ENCODE peak calls at places on chromosomes 12 and 14, in eight cellular contexts. Y, U, X, C, J, Z, B and T are unnamed samples. For H3K4me1 and H3K36me3, the result is how much of the 10 kb centered on the place peaks cover.

GRCh38 chr14:88630565-88630964 is 67.7 kb downstream of the ZC3H14 start:
- DNase-seq in Y (no peak), U (no peak), X (no peak), C (no peak), J (peak), Z (no peak), B (no peak), T (no peak)

GRCh38 chr12:130761537-130762318 is 45.6 kb upstream of the RIMBP2 start:
- DNase-seq in Y (peak), U (no peak), X (no peak), C (no peak), J (peak), Z (peak), B (peak), T (no peak)

GRCh38 chr12:108324678-108325358 is 14.3 kb downstream of the CMKLR1 start:
- DNase-seq in Y (no peak), U (no peak), X (no peak), C (no peak), J (no peak), Z (no peak), B (no peak), T (no peak)

GRCh38 chr12:101086490-101086889 is 123.5 kb downstream of the SLC5A8 start:
- DNase-seq in Y (no peak), U (no peak), X (no peak), C (no peak), J (peak), Z (no peak), B (peak), T (no peak)

GRCh38 chr12:71999795-72000194 is 61.1 kb downstream of the TPH2 start:
- DNase-seq in Y (no peak), U (no peak), X (no peak), C (no peak), J (no peak), Z (no peak), B (no peak), T (no peak)

GRCh38 chr14:50045039-50045711 is 71.2 kb downstream of the VCPKMT start:
- DNase-seq in Y (peak), U (peak), X (peak), C (peak), J (peak), Z (no peak), B (no peak), T (no peak)

GRCh38 chr14:103723176-103724081 is 7.8 kb downstream of the ZFYVE21 start:
- DNase-seq in Y (no peak), U (no peak), X (no peak), C (peak), J (no peak), Z (no peak), B (no peak), T (no peak)

GRCh38 chr12:39102474-39103209 is 197.3 kb upstream of the CPNE8 start:
- DNase-seq in Y (no peak), U (no peak), X (no peak), C (no peak), J (peak), Z (no peak), B (no peak), T (peak)

GRCh38 chr14:55349565-55349964 is 62.1 kb downstream of the ATG14 start:
- DNase-seq in Y (no peak), U (no peak), X (no peak), C (no peak), J (no peak), Z (no peak), B (no peak), T (no peak)

GRCh38 chr12:124162151-124163110 is 132.5 kb upstream of the RFLNA start:
- DNase-seq in Y (no peak), U (no peak), X (no peak), C (no peak), J (no peak), Z (peak), B (no peak), T (no peak)

GRCh38 chr14:94654071-94654974 is 42.1 kb downstream of the SERPINA3 start:
- DNase-seq in Y (no peak), U (no peak), X (no peak), C (no peak), J (peak), Z (no peak), B (no peak), T (no peak)

GRCh38 chr12:87332987-87333761 is 696.0 kb downstream of the C12orf50 start:
- DNase-seq in Y (no peak), U (no peak), X (no peak), C (no peak), J (no peak), Z (no peak), B (no peak), T (peak)

GRCh38 chr12:78229491-78230209 is 399.0 kb downstream of the NAV3 start:
- DNase-seq in Y (no peak), U (no peak), X (no peak), C (no peak), J (peak), Z (peak), B (peak), T (peak)

GRCh38 chr14:64294672-64295413 is 672 bp upstream of the ESR2 start:
- DNase-seq in Y (peak), U (no peak), X (peak), C (peak), J (peak), Z (peak), B (peak), T (peak)

GRCh38 chr14:105999361-106000028 is 473.1 kb downstream of the TMEM121 start:
- DNase-seq in Y (peak), U (no peak), X (no peak), C (no peak), J (no peak), Z (peak), B (peak), T (peak)

GRCh38 chr12:59372971-59373370 is 222.9 kb upstream of the SLC16A7 start:
- DNase-seq in Y (no peak), U (no peak), X (no peak), C (no peak), J (peak), Z (peak), B (peak), T (no peak)

GRCh38 chr12:127401005-127401404 is 866.0 kb upstream of the TMEM132C start:
- DNase-seq in Y (no peak), U (no peak), X (no peak), C (no peak), J (no peak), Z (no peak), B (no peak), T (no peak)

GRCh38 chr12:31590730-31591307 is at the start of gene DENND5B:
- DNase-seq in Y (peak), U (no peak), X (no peak), C (peak), J (peak), Z (no peak), B (peak), T (peak)

GRCh38 chr12:128083132-128083729 is 183.7 kb upstream of the TMEM132C start:
- DNase-seq in Y (no peak), U (no peak), X (no peak), C (no peak), J (no peak), Z (no peak), B (no peak), T (no peak)

GRCh38 chr12:14948672-14949071 is 10.3 kb upstream of the ERP27 start:
- DNase-seq in Y (peak), U (peak), X (peak), C (no peak), J (peak), Z (no peak), B (peak), T (no peak)

GRCh38 chr12:95674088-95674595 is 116.4 kb downstream of the NTN4 start:
- DNase-seq in Y (no peak), U (no peak), X (no peak), C (no peak), J (no peak), Z (no peak), B (no peak), T (no peak)

GRCh38 chr12:6767592-6768384 is 1.6 kb downstream of the PTMS start:
- DNase-seq in Y (no peak), U (no peak), X (no peak), C (peak), J (peak), Z (no peak), B (peak), T (peak)

GRCh38 chr12:24860546-24860945 is 88.4 kb downstream of the BCAT1 start:
- DNase-seq in Y (no peak), U (no peak), X (no peak), C (no peak), J (no peak), Z (no peak), B (no peak), T (peak)

GRCh38 chr14:95981939-95982338 is 57.2 kb upstream of the C14orf132 start:
- DNase-seq in Y (no peak), U (no peak), X (no peak), C (no peak), J (no peak), Z (no peak), B (peak), T (no peak)

GRCh38 chr12:62724285-62724684 is 210.7 kb downstream of the PPM1H start:
- DNase-seq in Y (no peak), U (no peak), X (no peak), C (no peak), J (no peak), Z (no peak), B (no peak), T (peak)

GRCh38 chr14:87076146-87076545 is 916.8 kb downstream of the GALC start:
- DNase-seq in Y (no peak), U (no peak), X (no peak), C (no peak), J (no peak), Z (no peak), B (peak), T (no peak)

GRCh38 chr14:66401447-66402095 is 84.6 kb upstream of the CCDC196 start:
- DNase-seq in Y (no peak), U (no peak), X (no peak), C (no peak), J (peak), Z (no peak), B (no peak), T (peak)

GRCh38 chr14:95222870-95223398 is 65.6 kb upstream of the DICER1 start:
- DNase-seq in Y (no peak), U (no peak), X (no peak), C (no peak), J (peak), Z (no peak), B (no peak), T (no peak)

GRCh38 chr14:76695263-76695920 is 65.9 kb upstream of the VASH1 start:
- DNase-seq in Y (no peak), U (no peak), X (no peak), C (no peak), J (no peak), Z (no peak), B (no peak), T (no peak)

GRCh38 chr12:4134833-4135597 is 138.5 kb upstream of the CCND2 start:
- DNase-seq in Y (no peak), U (no peak), X (no peak), C (no peak), J (no peak), Z (no peak), B (peak), T (no peak)
- H3K4me1 ChIP-seq in Y (under half), U (under half), X (under half), C (under half), J (under half), Z (under half), B (under half), T (under half)

DNA sequence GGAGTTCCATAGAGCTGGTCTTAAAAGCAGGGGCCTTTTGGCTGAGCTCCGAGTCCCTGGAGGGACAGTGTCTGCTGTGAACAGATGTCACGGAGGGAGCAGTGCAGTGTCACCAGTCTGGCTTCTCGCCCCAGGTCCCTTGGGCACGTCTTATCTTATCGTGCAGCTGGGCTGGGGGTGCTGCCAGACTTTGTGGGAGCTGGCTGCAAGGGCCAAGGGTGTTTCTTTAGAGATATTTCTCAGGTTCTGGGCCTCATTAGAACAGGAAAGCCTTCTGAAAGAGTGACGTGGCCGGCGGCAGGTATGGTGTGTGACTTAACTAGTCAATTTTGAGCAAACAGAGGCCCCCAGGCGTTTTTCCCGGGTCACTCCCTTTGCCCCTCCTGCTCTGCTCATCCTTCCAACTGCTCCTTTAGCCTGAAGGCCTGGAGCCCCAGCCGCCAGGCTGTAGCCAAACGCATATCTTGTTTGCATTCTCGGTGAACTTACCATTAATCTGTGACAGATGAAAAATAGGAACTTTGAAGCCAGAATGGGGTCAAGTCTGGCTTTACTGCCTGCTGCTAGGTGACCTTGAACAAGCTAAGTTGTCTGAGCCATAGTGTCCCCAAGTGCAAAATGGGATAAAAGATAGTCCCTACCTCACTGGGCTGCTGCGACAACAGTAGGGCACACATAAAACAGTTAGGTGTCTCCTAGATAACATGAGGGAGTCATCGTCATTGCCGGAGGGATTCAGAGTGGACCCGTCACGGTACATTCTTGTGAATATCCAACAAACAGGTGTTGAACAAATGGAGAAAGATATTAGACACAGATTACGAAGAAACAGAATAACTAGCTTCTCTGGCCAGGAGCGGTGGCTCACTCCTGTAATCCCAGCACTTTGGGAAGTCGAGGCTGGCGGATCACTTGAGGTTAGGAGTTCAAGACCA is 71.4 kb downstream of the NINJ2 start:
- DNase-seq in Y (no peak), U (no peak), X (no peak), C (no peak), J (no peak), Z (no peak), B (no peak), T (no peak)
- H3K4me3 ChIP-seq in Y (no peak), U (no peak), X (no peak), C (no peak), J (no peak), Z (no peak), B (no peak), T (no peak)

GRCh38 chr12:2488596-2488995 is 306.2 kb upstream of the FKBP4 start:
- DNase-seq in Y (no peak), U (no peak), X (no peak), C (no peak), J (no peak), Z (no peak), B (no peak), T (no peak)
- H3K36me3 ChIP-seq in Y (under half), U (under half), X (under half), C (under half), J (under half), Z (under half), B (under half), T (under half)

GRCh38 chr12:104586325-104587048 is 129.7 kb downstream of the CHST11 start:
- DNase-seq in Y (no peak), U (no peak), X (no peak), C (no peak), J (no peak), Z (no peak), B (no peak), T (no peak)
- H3K4me1 ChIP-seq in Y (under half), U (under half), X (under half), C (under half), J (under half), Z (under half), B (under half), T (under half)

GRCh38 chr12:114403044-114403689 is 2.8 kb downstream of the TBX5 start:
- DNase-seq in Y (no peak), U (no peak), X (no peak), C (no peak), J (peak), Z (no peak), B (peak), T (peak)
- H3K4me3 ChIP-seq in Y (no peak), U (no peak), X (peak), C (no peak), J (peak), Z (no peak), B (peak), T (peak)

DNA sequence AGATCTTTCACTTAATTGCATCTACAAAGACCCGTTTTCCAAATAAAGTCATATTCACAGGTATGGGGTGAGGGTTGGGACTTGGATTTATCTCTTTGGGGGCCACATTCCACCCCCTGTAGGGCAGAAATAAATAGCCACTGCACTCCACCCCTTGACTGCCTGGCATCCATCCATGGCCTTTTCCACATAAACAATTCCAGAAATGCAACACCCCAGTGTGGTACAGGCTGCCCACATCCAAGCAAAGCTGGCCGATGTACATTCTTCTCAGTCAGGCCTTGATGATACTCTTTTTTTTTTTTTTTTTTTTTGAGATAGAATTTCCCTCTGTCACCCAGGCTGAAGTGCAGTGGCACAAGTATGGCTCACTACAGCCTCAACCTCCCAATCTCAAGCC is 12.9 kb downstream of the DGLUCY start:
- DNase-seq in Y (no peak), U (no peak), X (no peak), C (no peak), J (no peak), Z (no peak), B (no peak), T (no peak)
- H3K36me3 ChIP-seq in Y (under half), U (under half), X (under half), C (under half), J (under half), Z (under half), B (under half), T (under half)

GRCh38 chr12:121992059-121992879 is 29.4 kb upstream of the BCL7A start:
- DNase-seq in Y (no peak), U (no peak), X (no peak), C (no peak), J (peak), Z (no peak), B (no peak), T (no peak)
- H3K4me1 ChIP-seq in Y (under half), U (under half), X (under half), C (under half), J (under half), Z (under half), B (under half), T (under half)

DNA sequence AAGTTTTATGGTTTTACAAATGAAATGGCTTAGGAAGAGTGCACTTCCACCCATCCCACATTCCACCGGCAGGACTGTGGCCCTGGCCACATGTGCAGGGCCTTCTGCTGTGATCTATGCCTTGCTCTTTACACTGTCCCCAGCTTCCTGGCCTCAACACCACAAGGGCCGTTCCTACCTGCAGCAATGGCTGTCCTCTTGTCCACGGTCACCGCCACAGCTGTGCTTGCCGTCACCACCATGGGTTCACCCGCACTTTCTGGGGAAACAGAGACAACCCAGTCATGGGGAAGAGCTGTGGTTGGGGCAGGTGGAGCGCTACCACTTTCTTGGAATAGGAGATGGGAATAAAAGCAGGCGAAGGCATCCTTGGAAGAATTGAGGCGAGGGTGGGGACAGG is 20.2 kb downstream of the LRTM2 start:
- DNase-seq in Y (no peak), U (no peak), X (no peak), C (no peak), J (no peak), Z (no peak), B (no peak), T (no peak)
- H3K4me3 ChIP-seq in Y (no peak), U (no peak), X (no peak), C (no peak), J (no peak), Z (no peak), B (no peak), T (no peak)

DNA sequence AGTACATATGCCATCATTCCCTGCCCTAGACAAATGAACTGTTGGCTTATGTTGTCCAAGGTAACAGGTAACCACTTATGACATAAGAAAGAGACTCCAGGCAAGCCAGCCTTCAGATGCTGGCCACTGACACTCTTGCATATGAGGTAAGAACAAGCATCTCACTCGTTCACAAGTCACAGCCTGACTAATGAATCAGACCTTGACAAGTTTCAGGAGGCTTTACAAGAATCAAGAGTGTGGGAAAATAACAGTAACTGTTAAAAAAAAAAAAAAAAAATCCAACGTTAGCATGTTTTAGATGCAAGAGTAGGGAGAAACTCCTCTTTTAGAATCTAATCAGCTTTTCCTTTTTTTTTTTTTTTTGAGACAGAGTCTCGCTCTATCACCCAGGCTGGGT is 40.7 kb downstream of the ZFYVE1 start:
- DNase-seq in Y (no peak), U (no peak), X (no peak), C (no peak), J (no peak), Z (no peak), B (no peak), T (no peak)
- H3K36me3 ChIP-seq in Y (under half), U (under half), X (under half), C (under half), J (under half), Z (under half), B (under half), T (under half)

GRCh38 chr12:121128908-121129704 is 3.6 kb upstream of the P2RX7 start:
- DNase-seq in Y (peak), U (peak), X (peak), C (peak), J (peak), Z (no peak), B (peak), T (peak)
- H3K4me1 ChIP-seq in Y (half or more), U (under half), X (under half), C (under half), J (under half), Z (under half), B (under half), T (under half)